ENCODE peak calls at places on chromosomes 4 and X, in four cellular contexts. Y is HCT116, P is K562, S is HepG2. N is an unnamed sample.

GRCh38 chrX:19799319-19800182 is 87.8 kb downstream of the SH3KBP1 start:
- DNase-seq in P (no peak), Y (no peak), S (no peak), N (no peak)

GRCh38 chr4:16492872-16493271 is 266.6 kb upstream of the TAPT1 start:
- DNase-seq in S (no peak), Y (no peak), P (no peak), N (no peak)

GRCh38 chr4:37798616-37799015 is 27.9 kb upstream of the PGM2 start:
- DNase-seq in S (no peak), Y (no peak), P (no peak), N (no peak)

GRCh38 chr4:182593864-182594263 is 323.3 kb downstream of the DCTD start:
- DNase-seq in S (no peak), P (no peak), Y (no peak), N (no peak)

GRCh38 chrX:54492340-54492739 is 3.7 kb downstream of the FGD1 start:
- DNase-seq in S (no peak), Y (no peak), P (no peak), N (no peak)

GRCh38 chr4:24742773-24743676 is 52.3 kb upstream of the SOD3 start:
- DNase-seq in S (no peak), Y (no peak), P (no peak), N (no peak)

GRCh38 chr4:32030406-32030805 is 1310.2 kb downstream of the PCDH7 start:
- DNase-seq in P (no peak), Y (no peak), S (no peak), N (no peak)

GRCh38 chr4:23333946-23334878 is 555.6 kb downstream of the PPARGC1A start:
- DNase-seq in S (no peak), Y (no peak), P (peak; percentile 9), N (no peak)

GRCh38 chr4:137367608-137368007 is 164.7 kb downstream of the PCDH18 start:
- DNase-seq in S (no peak), P (no peak), Y (no peak), N (no peak)

GRCh38 chr4:100977746-100978397 is 369.5 kb downstream of the PPP3CA start:
- DNase-seq in P (no peak), S (no peak), Y (no peak), N (no peak)

GRCh38 chr4:85842540-85842939 is 367.6 kb downstream of the ARHGAP24 start:
- DNase-seq in P (no peak), Y (no peak), S (no peak), N (no peak)
- TF ChIP-seq SIN3A in P (no peak), Y (no peak), S (no peak), N (no peak)

DNA sequence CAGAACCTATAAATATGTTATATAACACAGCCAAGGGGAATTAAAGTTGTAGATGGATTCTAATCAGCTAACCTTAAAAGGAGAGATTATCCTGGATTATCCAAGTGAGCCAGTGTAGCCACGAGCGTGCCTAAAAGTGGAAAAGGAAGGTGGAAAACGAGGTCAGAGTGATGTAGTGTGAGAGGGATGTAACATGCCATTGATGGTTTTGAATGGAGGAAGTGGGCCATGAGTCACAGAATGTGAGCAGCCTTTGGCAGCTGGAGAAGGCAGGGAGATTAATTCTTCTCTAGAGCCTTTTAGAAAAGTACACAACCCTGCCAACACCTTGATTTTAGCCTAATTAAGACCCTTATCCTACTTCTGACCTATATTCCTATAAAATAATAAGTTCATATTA is 149.1 kb downstream of the SLC39A8 start:
- DNase-seq in S (no peak), Y (no peak), P (no peak), N (no peak)
- TF ChIP-seq TCF7L2 in S (no peak), Y (no peak), P (no peak), N (no peak)

GRCh38 chrX:131298846-131299245 is 9.7 kb upstream of the IGSF1 start:
- DNase-seq in P (no peak), Y (no peak), S (no peak), N (no peak)
- H3K4me1 ChIP-seq in P (no peaks in the 10 kb centered on the region), Y (no peaks in the 10 kb centered on the region), S (no peaks in the 10 kb centered on the region), N (no peaks in the 10 kb centered on the region)

DNA sequence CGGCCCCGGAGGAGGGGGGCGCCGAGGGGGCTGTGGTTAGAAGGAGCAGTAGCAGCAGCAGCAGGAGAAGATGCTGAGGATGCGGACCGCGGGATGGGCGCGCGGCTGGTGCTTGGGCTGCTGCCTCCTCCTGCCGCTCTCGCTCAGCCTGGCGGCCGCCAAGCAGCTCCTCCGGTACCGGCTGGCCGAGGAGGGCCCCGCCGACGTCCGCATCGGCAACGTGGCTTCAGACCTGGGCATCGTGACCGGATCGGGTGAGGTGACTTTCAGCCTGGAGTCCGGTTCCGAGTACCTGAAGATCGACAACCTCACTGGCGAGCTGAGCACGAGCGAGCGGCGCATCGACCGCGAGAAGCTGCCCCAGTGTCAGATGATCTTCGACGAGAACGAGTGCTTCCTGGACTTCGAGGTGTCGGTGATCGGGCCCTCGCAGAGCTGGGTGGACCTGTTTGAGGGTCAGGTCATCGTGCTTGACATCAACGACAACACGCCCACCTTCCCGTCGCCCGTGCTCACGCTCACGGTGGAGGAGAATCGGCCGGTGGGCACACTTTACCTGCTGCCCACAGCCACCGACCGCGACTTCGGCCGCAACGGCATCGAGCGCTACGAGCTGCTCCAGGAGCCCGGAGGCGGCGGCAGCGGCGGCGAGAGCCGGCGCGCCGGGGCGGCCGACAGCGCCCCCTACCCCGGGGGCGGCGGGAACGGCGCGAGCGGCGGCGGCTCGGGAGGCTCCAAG is 1.4 kb downstream of the PCDH7 start:
- DNase-seq in S (no peak), Y (no peak), P (no peak), N (no peak)
- TF ChIP-seq SIN3A in S (no peak), Y (no peak), P (no peak), N (no peak)

DNA sequence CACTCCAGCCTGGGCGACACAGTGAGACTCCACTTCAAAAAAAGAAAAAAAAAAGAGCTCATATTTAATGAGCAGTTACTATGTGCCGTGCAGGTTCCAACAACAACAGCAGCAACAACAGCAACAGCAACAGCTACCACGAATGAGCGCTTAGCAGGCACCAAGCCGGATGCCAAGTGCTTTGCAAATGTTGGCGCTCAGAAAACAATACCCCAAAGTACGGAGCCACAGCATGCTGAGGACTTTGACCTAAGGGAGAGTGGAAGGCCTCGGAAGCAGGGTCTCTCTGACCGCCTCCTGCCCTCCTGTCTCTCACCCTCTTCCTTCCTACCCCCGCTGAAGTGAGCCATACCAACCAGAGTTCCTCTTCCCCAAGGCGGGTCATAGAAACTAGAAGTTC is 102.2 kb upstream of the AFAP1 start:
- DNase-seq in P (no peak), S (no peak), Y (no peak), N (no peak)
- TF ChIP-seq TCF7L2 in P (no peak), S (no peak), Y (no peak), N (no peak)

GRCh38 chr4:184280591-184281071 is 63.0 kb upstream of the ENPP6 start:
- DNase-seq in P (no peak), Y (no peak), S (peak; percentile 28), N (no peak)
- H3K4me1 ChIP-seq in P (peaks cover 5% of the 10 kb centered on the region), Y (no peaks in the 10 kb centered on the region), S (peaks cover 52% of the 10 kb centered on the region), N (no peaks in the 10 kb centered on the region)

DNA sequence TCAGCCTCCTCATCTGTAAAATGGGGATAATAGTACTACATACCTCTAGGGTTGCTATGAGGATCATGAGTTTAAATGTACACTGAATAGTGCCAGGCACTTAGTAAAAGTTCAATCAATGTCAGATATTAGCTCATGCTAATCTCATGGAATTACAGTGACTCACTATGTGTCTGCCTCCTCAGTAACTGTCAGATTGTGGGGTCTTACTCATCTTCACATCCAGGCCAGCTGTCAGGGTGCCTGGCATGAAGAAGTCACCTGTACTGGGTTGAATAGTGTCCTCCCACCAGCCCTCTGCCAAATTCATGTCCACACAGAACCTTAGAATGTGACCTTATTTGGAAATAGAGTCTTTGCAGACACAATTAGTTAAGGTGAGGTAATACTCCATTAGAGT is 54.3 kb upstream of the STIM2 start:
- DNase-seq in S (no peak), P (no peak), Y (no peak), N (no peak)
- TF ChIP-seq SIN3A in S (no peak), P (no peak), Y (no peak), N (no peak)

N was measured in Panc1.